ENCODE peak calls at places on chromosomes 16 and 17, in four cellular contexts. Y is heart left ventricle; L is stimulated activated CD4-positive, alpha-beta T cell treated with anti-CD3 and anti-CD28 coated beads, Interleukin-4, amount 100 ng/mL, for 24 hours; Z is HEK293T. G is an unnamed sample.

GRCh38 chr17:4740025-4740351 is 260 bp upstream of the CXCL16 start:
- DNase-seq in L (no peak), Z (no peak), Y (no peak), G (no peak)

GRCh38 chr16:8260140-8260539 is 330.2 kb downstream of the TMEM114 start:
- DNase-seq in Z (no peak), Y (no peak), L (no peak), G (no peak)

GRCh38 chr17:40561294-40561870 is 3.9 kb downstream of the CCR7 start:
- DNase-seq in Z (no peak), Y (no peak), L (no peak), G (no peak)

GRCh38 chr16:77744136-77744535 is 21.8 kb downstream of the NUDT7 start:
- DNase-seq in Z (no peak), Y (no peak), L (no peak), G (no peak)

GRCh38 chr17:39536468-39536867 is 71.3 kb downstream of the NEUROD2 start:
- DNase-seq in L (no peak), Y (no peak), Z (no peak), G (no peak)

GRCh38 chr16:61083711-61084110 is 952.5 kb downstream of the CDH8 start:
- DNase-seq in Y (no peak), L (no peak), Z (no peak), G (no peak)

GRCh38 chr17:80265205-80266068 is 4.8 kb downstream of the RNF213 start:
- DNase-seq in Z (no peak), Y (no peak), L (peak), G (peak)

GRCh38 chr16:19366384-19366783 is 51.3 kb upstream of the TMC5 start:
- DNase-seq in Z (no peak), Y (no peak), L (no peak), G (no peak)

GRCh38 chr17:74800531-74800930 is 24.4 kb upstream of the NAT9 start:
- DNase-seq in Y (no peak), Z (no peak), L (no peak), G (no peak)

GRCh38 chr16:47561286-47561685 is 100.2 kb downstream of the PHKB start:
- DNase-seq in Y (no peak), L (no peak), Z (no peak), G (no peak)

GRCh38 chr17:56939869-56940484 is 20.9 kb downstream of the COIL start:
- DNase-seq in L (no peak), Y (no peak), Z (peak), G (no peak)

GRCh38 chr16:7953360-7953759 is 620.7 kb downstream of the RBFOX1 start:
- DNase-seq in L (no peak), Z (no peak), Y (no peak), G (no peak)

GRCh38 chr17:77491921-77492445 is 351.2 kb downstream of the SEC14L1 start:
- DNase-seq in L (peak), Y (peak), Z (no peak), G (no peak)

GRCh38 chr17:33284022-33284421 is 9.1 kb downstream of the ASIC2 start:
- DNase-seq in Y (no peak), L (no peak), Z (no peak), G (no peak)

GRCh38 chr16:11235703-11235991 is 20.4 kb downstream of the SOCS1 start:
- DNase-seq in Z (no peak), L (no peak), Y (no peak), G (no peak)

GRCh38 chr16:81224836-81225235 is 13.7 kb upstream of the BCO1 start:
- DNase-seq in Y (no peak), Z (no peak), L (no peak), G (no peak)

GRCh38 chr17:4658478-4659305 is 17.2 kb upstream of the ALOX15 start:
- DNase-seq in Z (no peak), Y (no peak), L (peak), G (peak)

GRCh38 chr17:3870871-3871306 is 22.0 kb downstream of the CAMKK1 start:
- DNase-seq in Y (no peak), Z (no peak), L (no peak), G (no peak)

GRCh38 chr16:29820271-29820701 is at the start of gene MVP:
- DNase-seq in Y (peak), L (peak), Z (no peak), G (peak)

GRCh38 chr17:74527081-74527480 is 4.2 kb downstream of the CD300LB start:
- DNase-seq in L (no peak), Z (no peak), Y (no peak), G (no peak)

GRCh38 chr17:41338961-41339485 is 11.6 kb downstream of the KRT33A start:
- DNase-seq in Z (no peak), L (peak), Y (no peak), G (no peak)

GRCh38 chr16:67349172-67349571 is 22.6 kb downstream of the LRRC36 start:
- DNase-seq in Z (no peak), L (no peak), Y (no peak), G (no peak)

GRCh38 chr17:9959377-9959981 is 54.4 kb upstream of the RCVRN start:
- DNase-seq in L (peak), Y (peak), Z (peak), G (peak)

GRCh38 chr17:6677158-6677831 is 25.7 kb downstream of the C17orf100 start:
- DNase-seq in L (no peak), Z (peak), Y (no peak), G (peak)

GRCh38 chr16:50593410-50594139 is 45.4 kb downstream of the NKD1 start:
- DNase-seq in Z (peak), L (no peak), Y (no peak), G (no peak)

GRCh38 chr17:14212401-14212800 is 24.3 kb downstream of the CDRT15 start:
- DNase-seq in L (no peak), Z (no peak), Y (no peak), G (no peak)

GRCh38 chr17:65749479-65749878 is 188.0 kb upstream of the AXIN2 start:
- DNase-seq in Z (no peak), Y (no peak), L (no peak), G (no peak)

GRCh38 chr16:50407351-50407750 is 38.6 kb upstream of the BRD7 start:
- DNase-seq in Y (no peak), L (no peak), Z (no peak), G (no peak)

GRCh38 chr17:57405486-57406072 is 149.3 kb downstream of the MSI2 start:
- DNase-seq in L (no peak), Z (no peak), Y (no peak), G (no peak)

GRCh38 chr16:70693231-70693671 is 7.4 kb upstream of the MTSS2 start:
- DNase-seq in L (no peak), Y (peak), Z (no peak), G (no peak)

GRCh38 chr16:912684-913613 is 57.8 kb downstream of the LMF1 start:
- DNase-seq in Z (no peak), Y (no peak), L (no peak), G (no peak)

G was measured in activated naive CD8-positive, alpha-beta T cell treated with anti-CD3 and anti-CD28 coated beads, Interleukin-2, amount 50 U/mL, for 24 hours.